ENCODE peak calls at places on chromosome 1, in ten cellular contexts. Y, N, U, A, S, Q, Z, K, C and L are unnamed samples.

GRCh38 chr1:82177190-82177589 is 376.5 kb downstream of the ADGRL2 start:
- DNase-seq in Y (no peak), C (no peak), A (no peak), N (no peak), S (no peak), Q (no peak), K (no peak), U (peak; percentile 25), Z (no peak), L (no peak)

GRCh38 chr1:205535096-205535495 is 30.6 kb downstream of the CDK18 start:
- DNase-seq in Q (no peak), Y (no peak), S (no peak), A (no peak), C (no peak), U (no peak), K (no peak), Z (no peak), N (no peak), L (no peak)

GRCh38 chr1:101187287-101187686 is 49.5 kb upstream of the S1PR1 start:
- DNase-seq in A (no peak), S (no peak), K (no peak), Q (no peak), Z (no peak), Y (no peak), U (peak; percentile 31), C (no peak), N (no peak), L (no peak)

GRCh38 chr1:226497276-226497833 is 51.2 kb upstream of the STUM start:
- DNase-seq in Z (no peak), C (no peak), Q (no peak), K (no peak), U (no peak), S (no peak), Y (no peak), N (no peak), A (peak; percentile 11), L (no peak)

GRCh38 chr1:200029035-200029623 is 1.6 kb downstream of the NR5A2 start:
- DNase-seq in K (no peak), Y (no peak), Z (peak; percentile 43), U (peak; percentile 42), C (no peak), A (peak; percentile 49), Q (no peak), N (no peak), S (peak; percentile 51), L (peak; percentile 76)

GRCh38 chr1:27604579-27605299 is 795 bp upstream of the AHDC1 start:
- DNase-seq in A (no peak), S (no peak), C (no peak), Q (no peak), K (no peak), N (no peak), Y (no peak), Z (no peak), U (peak; percentile 34), L (peak; percentile 77)

GRCh38 chr1:180365039-180365438 is 135.0 kb downstream of the LHX4 start:
- DNase-seq in Y (no peak), U (no peak), Z (no peak), C (no peak), N (peak; percentile 19), K (no peak), S (no peak), Q (no peak), A (no peak), L (no peak)

GRCh38 chr1:246753670-246754535 is 29.7 kb downstream of the SCCPDH start:
- DNase-seq in Z (peak; percentile 52), K (peak; percentile 20), N (peak; percentile 74), C (peak; percentile 11), S (peak; percentile 19), U (peak; percentile 50), A (peak; percentile 66), Q (peak; percentile 30), Y (peak; percentile 53), L (peak; percentile 93)

GRCh38 chr1:8702121-8702520 is 115.3 kb downstream of the RERE start:
- DNase-seq in S (peak; percentile 68), A (peak; percentile 68), C (no peak), Q (no peak), Y (no peak), N (peak; percentile 67), U (peak; percentile 31), Z (peak; percentile 27), K (no peak), L (no peak)

GRCh38 chr1:183989078-183989577 is 48.4 kb downstream of the COLGALT2 start:
- DNase-seq in N (peak; percentile 65), A (no peak), U (peak; percentile 83), Q (no peak), S (no peak), K (no peak), Y (peak; percentile 72), Z (no peak), C (peak; percentile 99), L (no peak)

GRCh38 chr1:203464226-203464625 is 11.4 kb upstream of the PRELP start:
- DNase-seq in U (no peak), K (no peak), A (no peak), N (no peak), Q (no peak), S (no peak), Y (no peak), C (peak; percentile 29), Z (no peak), L (no peak)

GRCh38 chr1:235341334-235341733 is 13.0 kb downstream of the GGPS1 start:
- DNase-seq in Q (no peak), S (no peak), C (no peak), A (no peak), N (no peak), Y (no peak), U (no peak), Z (no peak), K (no peak), L (no peak)

GRCh38 chr1:107254306-107254705 is 113.5 kb downstream of the NTNG1 start:
- DNase-seq in N (peak; percentile 90), Y (no peak), S (no peak), U (no peak), Z (no peak), A (no peak), Q (no peak), C (no peak), K (no peak), L (no peak)

GRCh38 chr1:30249446-30250337 is 473.7 kb downstream of the MATN1 start:
- DNase-seq in U (no peak), K (no peak), Y (no peak), A (no peak), S (no peak), Q (no peak), C (no peak), N (no peak), Z (no peak), L (no peak)

GRCh38 chr1:70331962-70332361 is 22.6 kb downstream of the ANKRD13C start:
- DNase-seq in U (no peak), Z (no peak), S (no peak), Y (peak; percentile 3), A (no peak), K (no peak), N (no peak), C (no peak), Q (no peak), L (no peak)